ENCODE peak calls at places on chromosomes 11 and 22, in four cellular contexts. X is IMR-90, V is body of pancreas, N is HCT116. F is an unnamed sample.

GRCh38 chr11:80443177-80443576 is 1002.3 kb upstream of the TENM4 start:
- ATAC-seq in X (no peak), V (no peak), N (no peak), F (no peak)

GRCh38 chr22:24420977-24421343 is 6.4 kb upstream of the ADORA2A start:
- ATAC-seq in X (no peak), V (no peak), N (no peak), F (no peak)

GRCh38 chr11:73493838-73494598 is 103.9 kb downstream of the FAM168A start:
- ATAC-seq in X (peak), V (no peak), N (peak), F (no peak)

GRCh38 chr22:41696714-41697113 is 2.6 kb upstream of the MEI1 start:
- ATAC-seq in X (peak), V (no peak), N (peak), F (no peak)

GRCh38 chr11:12388171-12388570 is 10.8 kb downstream of the PARVA start:
- ATAC-seq in X (no peak), V (no peak), N (no peak), F (no peak)

GRCh38 chr22:27627444-27627833 is 174.1 kb downstream of the MN1 start:
- ATAC-seq in X (no peak), V (no peak), N (peak), F (no peak)

GRCh38 chr11:7892059-7892699 is 38.9 kb downstream of the OR10A6 start:
- ATAC-seq in X (peak), V (no peak), N (no peak), F (no peak)

GRCh38 chr11:57175478-57175877 is 6.3 kb upstream of the LRRC55 start:
- ATAC-seq in X (no peak), V (no peak), N (no peak), F (no peak)

GRCh38 chr11:59551651-59552521 is 40.5 kb downstream of the OR4D9 start:
- ATAC-seq in X (peak), V (no peak), N (no peak), F (peak)

DNA sequence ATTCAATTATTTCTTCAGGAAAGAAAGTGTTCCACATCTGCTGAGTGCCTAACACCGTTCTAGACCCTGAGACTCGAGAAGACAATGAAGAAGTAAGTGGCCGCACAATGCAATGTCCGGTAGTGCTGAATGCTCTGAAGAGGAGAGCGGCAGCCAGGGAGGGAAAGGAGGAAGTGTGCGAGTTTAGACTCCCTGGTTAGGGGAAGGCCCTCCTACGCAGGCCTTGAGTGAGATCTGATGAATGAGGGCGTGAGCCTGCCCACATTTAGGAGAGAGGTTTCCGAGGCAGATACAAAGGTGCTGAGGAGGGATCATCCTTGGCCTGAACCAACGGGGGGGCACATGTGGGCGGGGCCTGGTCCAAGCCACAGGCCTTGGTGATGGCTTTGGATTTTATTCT is 558.6 kb downstream of the NTM start:
- ATAC-seq in X (no peak), V (no peak), N (no peak), F (no peak)
- TF ChIP-seq POLR2A in X (no peak), V (no peak), N (no peak), F (no peak)

DNA sequence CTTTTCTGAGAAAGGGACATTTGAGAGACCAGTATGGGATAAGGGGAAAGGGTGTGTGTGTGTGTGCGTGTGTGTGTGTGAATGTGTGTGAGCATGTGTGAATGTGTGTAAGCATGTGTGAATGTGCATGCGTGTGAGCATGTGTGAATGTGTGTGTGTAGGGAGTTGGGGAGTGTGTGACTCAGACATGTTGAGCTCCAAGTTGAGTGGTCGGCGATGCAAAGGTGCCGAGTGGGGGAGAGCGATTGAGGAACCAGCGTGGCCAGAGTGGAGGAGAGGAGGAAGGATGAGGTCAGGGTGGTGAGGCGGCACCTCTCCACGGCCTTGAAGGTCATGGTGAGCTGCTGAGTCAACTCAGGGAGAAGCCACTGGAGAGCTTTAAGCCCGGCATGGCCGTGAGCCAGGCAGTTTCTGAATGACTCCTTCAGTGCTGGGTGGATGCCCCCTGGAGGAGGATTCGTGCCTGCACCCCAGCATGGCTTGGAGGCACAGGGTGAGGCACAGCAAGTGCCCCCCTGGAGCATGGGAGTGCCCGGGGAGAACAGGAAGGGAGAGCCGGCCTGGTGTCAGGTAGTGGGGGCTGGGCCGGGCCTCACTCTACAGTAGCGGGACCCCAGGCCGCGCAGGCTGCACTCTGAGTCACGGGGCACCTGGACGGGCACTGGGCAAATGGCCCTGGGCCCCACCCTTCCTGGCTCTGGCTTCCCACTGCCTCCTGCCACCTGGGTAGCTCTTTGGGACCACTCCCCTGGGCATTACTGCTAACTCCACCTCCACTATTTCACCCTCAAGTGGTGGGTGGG is 8.2 kb upstream of the CCDC88B start:
- ATAC-seq in X (peak), V (peak), N (peak), F (peak)
- TF ChIP-seq POLR2A in X (no peak), V (no peak), N (peak), F (no peak)

GRCh38 chr22:18021431-18021830 is 2.9 kb downstream of the MICAL3 start:
- ATAC-seq in X (no peak), V (no peak), N (no peak), F (no peak)

GRCh38 chr22:18024276-18024939 is at the start of gene MICAL3:
- ATAC-seq in X (peak), V (peak), N (peak), F (peak)

GRCh38 chr22:18022851-18023250 is 1.5 kb downstream of the MICAL3 start:
- ATAC-seq in X (no peak), V (no peak), N (no peak), F (no peak)

GRCh38 chr22:18024956-18025720 is 777 bp upstream of the MICAL3 start:
- ATAC-seq in X (no peak), V (no peak), N (no peak), F (no peak)

DNA sequence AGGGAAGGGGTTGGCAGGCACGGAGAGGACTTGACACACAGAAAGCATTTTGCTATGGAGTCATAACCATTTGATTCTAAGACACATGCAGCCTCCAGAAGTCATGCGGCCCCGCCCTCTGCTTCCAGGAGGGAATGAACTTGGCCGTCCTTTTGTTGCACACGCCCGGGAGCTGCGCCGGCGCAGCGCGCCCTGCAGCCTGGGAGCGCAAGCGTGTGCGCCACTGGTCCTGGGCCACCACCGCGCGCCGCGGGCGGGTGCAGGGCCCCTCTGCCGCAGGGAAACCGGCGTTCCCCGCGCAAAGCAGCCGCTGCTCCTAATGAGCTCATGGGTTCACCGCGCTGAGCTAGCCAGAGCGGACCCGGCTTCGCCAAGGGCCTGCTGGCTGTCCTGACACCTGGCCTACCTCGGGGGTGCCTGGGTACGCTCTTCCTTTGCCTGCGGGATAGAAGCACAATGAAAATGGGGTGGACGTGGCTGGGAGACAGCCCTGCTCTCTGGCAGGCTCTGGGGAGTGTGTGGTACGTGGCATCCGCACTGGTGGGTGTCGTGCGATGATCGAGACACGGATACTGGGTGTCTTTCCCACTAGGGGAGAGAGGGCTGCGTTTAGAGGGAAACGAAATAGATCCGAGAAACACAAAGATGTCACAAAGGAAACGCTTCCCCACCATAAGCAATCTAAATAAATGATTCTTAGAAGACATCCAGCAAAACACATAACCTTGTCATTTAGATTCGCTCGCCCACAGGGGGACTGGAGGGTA is 669 bp downstream of the MICAL3 start:
- ATAC-seq in X (peak), V (peak), N (peak), F (peak)
- TF ChIP-seq POLR2A in X (no peak), V (peak), N (no peak), F (peak)

GRCh38 chr22:49589301-49589700 is 238.4 kb downstream of the BRD1 start:
- ATAC-seq in X (no peak), V (no peak), N (no peak), F (no peak)
- TF ChIP-seq POLR2A in X (no peak), V (no peak), N (no peak), F (no peak)

GRCh38 chr11:61955031-61955415 is 4.9 kb downstream of the BEST1 start:
- ATAC-seq in X (peak), V (peak), N (no peak), F (peak)

GRCh38 chr11:61955416-61956135 is 5.4 kb downstream of the BEST1 start:
- ATAC-seq in X (peak), V (peak), N (no peak), F (peak)

GRCh38 chr11:61951484-61952135 is 1.5 kb downstream of the BEST1 start:
- ATAC-seq in X (no peak), V (no peak), N (no peak), F (no peak)

GRCh38 chr11:61954106-61955030 is 4.2 kb downstream of the BEST1 start:
- ATAC-seq in X (no peak), V (no peak), N (no peak), F (peak)

DNA sequence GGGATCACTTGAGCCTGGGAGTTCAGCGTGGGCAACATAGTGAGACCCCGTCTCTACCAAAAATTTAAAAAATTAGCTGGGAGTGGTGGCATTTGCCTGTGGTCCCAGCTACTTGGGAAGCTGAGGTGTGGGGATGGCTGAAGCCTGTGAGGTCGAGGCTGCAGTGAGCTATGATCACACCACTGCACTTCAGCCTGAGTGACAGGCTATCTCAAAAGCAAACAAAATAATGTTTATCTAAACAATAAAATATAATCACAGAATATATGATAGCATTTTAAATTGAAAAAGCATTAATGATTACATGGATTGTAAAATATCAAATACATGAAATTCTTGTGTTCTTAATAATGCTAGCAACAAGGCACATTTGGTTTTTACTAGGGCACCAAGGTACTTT is 2.7 kb downstream of the BEST1 start:
- ATAC-seq in X (no peak), V (no peak), N (no peak), F (no peak)
- TF ChIP-seq POLR2A in X (no peak), V (no peak), N (no peak), F (no peak)

F was measured in gastroesophageal sphincter.